ENCODE peak calls at places on chromosomes 4 and X, in five cellular contexts. One of them, this sample, is unnamed.

GRCh38 chr4:93827272-93827947 is 1.1 kb upstream of the ATOH1 start:
- DNase-seq in left cardiac atrium: no peak
- DNase-seq in cardiac fibroblast: no peak
- DNase-seq in NCI-H748 treated with DMSO at 0.1 percent for 48 hours: no peak
- DNase-seq in breast epithelium: no peak
- DNase-seq in this sample: no peak

GRCh38 chr4:5693871-5694270 is 14.5 kb downstream of the EVC2 start:
- DNase-seq in left cardiac atrium: no peak
- DNase-seq in cardiac fibroblast: no peak
- DNase-seq in NCI-H748 treated with DMSO at 0.1 percent for 48 hours: no peak
- DNase-seq in breast epithelium: no peak
- DNase-seq in this sample: no peak

GRCh38 chr4:168765726-168766125 is 244.3 kb downstream of the CBR4 start:
- DNase-seq in left cardiac atrium: peak; percentile 70
- DNase-seq in cardiac fibroblast: peak; percentile 81
- DNase-seq in NCI-H748 treated with DMSO at 0.1 percent for 48 hours: no peak
- DNase-seq in breast epithelium: no peak
- DNase-seq in this sample: no peak

GRCh38 chr4:10013722-10014121 is 7.6 kb downstream of the SLC2A9 start:
- DNase-seq in left cardiac atrium: peak; percentile 51
- DNase-seq in cardiac fibroblast: peak; percentile 57
- DNase-seq in NCI-H748 treated with DMSO at 0.1 percent for 48 hours: no peak
- DNase-seq in breast epithelium: no peak
- DNase-seq in this sample: no peak

GRCh38 chr4:1401409-1402020 is 4.7 kb downstream of the NKX1-1 start:
- DNase-seq in left cardiac atrium: no peak
- DNase-seq in cardiac fibroblast: no peak
- DNase-seq in NCI-H748 treated with DMSO at 0.1 percent for 48 hours: no peak
- DNase-seq in breast epithelium: no peak
- DNase-seq in this sample: no peak

GRCh38 chr4:137703225-137703624 is 170.9 kb upstream of the PCDH18 start:
- DNase-seq in left cardiac atrium: no peak
- DNase-seq in cardiac fibroblast: no peak
- DNase-seq in NCI-H748 treated with DMSO at 0.1 percent for 48 hours: peak; percentile 41
- DNase-seq in breast epithelium: no peak
- DNase-seq in this sample: no peak

GRCh38 chr4:93199492-93199891 is 629.1 kb upstream of the ATOH1 start:
- DNase-seq in left cardiac atrium: no peak
- DNase-seq in cardiac fibroblast: peak; percentile 24
- DNase-seq in NCI-H748 treated with DMSO at 0.1 percent for 48 hours: peak; percentile 83
- DNase-seq in breast epithelium: no peak
- DNase-seq in this sample: peak; percentile 52

GRCh38 chrX:49753691-49754090 is 57.9 kb upstream of the PAGE1 start:
- DNase-seq in left cardiac atrium: no peak
- DNase-seq in cardiac fibroblast: no peak
- DNase-seq in NCI-H748 treated with DMSO at 0.1 percent for 48 hours: no peak
- DNase-seq in breast epithelium: no peak
- DNase-seq in this sample: no peak

GRCh38 chr4:1660948-1661677 is 23.0 kb downstream of the FAM53A start:
- DNase-seq in left cardiac atrium: no peak
- DNase-seq in cardiac fibroblast: no peak
- DNase-seq in NCI-H748 treated with DMSO at 0.1 percent for 48 hours: no peak
- DNase-seq in breast epithelium: no peak
- DNase-seq in this sample: no peak

GRCh38 chrX:122579521-122579920 is 604.6 kb upstream of the GRIA3 start:
- DNase-seq in left cardiac atrium: no peak
- DNase-seq in cardiac fibroblast: peak; percentile 22
- DNase-seq in NCI-H748 treated with DMSO at 0.1 percent for 48 hours: no peak
- DNase-seq in breast epithelium: no peak
- DNase-seq in this sample: no peak

GRCh38 chr4:168679397-168680176 is 182.7 kb downstream of the PALLD start:
- DNase-seq in left cardiac atrium: no peak
- DNase-seq in cardiac fibroblast: peak; percentile 33
- DNase-seq in NCI-H748 treated with DMSO at 0.1 percent for 48 hours: no peak
- DNase-seq in breast epithelium: no peak
- DNase-seq in this sample: no peak

GRCh38 chr4:1356181-1356998 is 9.4 kb downstream of the UVSSA start:
- DNase-seq in left cardiac atrium: peak; percentile 72
- DNase-seq in cardiac fibroblast: peak; percentile 64
- DNase-seq in NCI-H748 treated with DMSO at 0.1 percent for 48 hours: no peak
- DNase-seq in breast epithelium: peak; percentile 34
- DNase-seq in this sample: peak; percentile 54

GRCh38 chr4:37243722-37244582 is 591 bp upstream of the NWD2 start:
- DNase-seq in left cardiac atrium: no peak
- DNase-seq in cardiac fibroblast: peak; percentile 20
- DNase-seq in NCI-H748 treated with DMSO at 0.1 percent for 48 hours: peak; percentile 11
- DNase-seq in breast epithelium: no peak
- DNase-seq in this sample: peak; percentile 3

GRCh38 chr4:126827669-126828068 is 805.1 kb upstream of the INTU start:
- DNase-seq in left cardiac atrium: no peak
- DNase-seq in cardiac fibroblast: no peak
- DNase-seq in NCI-H748 treated with DMSO at 0.1 percent for 48 hours: no peak
- DNase-seq in breast epithelium: no peak
- DNase-seq in this sample: no peak

GRCh38 chr4:156971623-156972369 is at the start of gene PDGFC:
- DNase-seq in left cardiac atrium: peak; percentile 75
- DNase-seq in cardiac fibroblast: peak; percentile 74
- DNase-seq in NCI-H748 treated with DMSO at 0.1 percent for 48 hours: no peak
- DNase-seq in breast epithelium: peak; percentile 53
- DNase-seq in this sample: peak; percentile 82

GRCh38 chr4:25238052-25238451 is 4.2 kb downstream of the PI4K2B start:
- DNase-seq in left cardiac atrium: no peak
- DNase-seq in cardiac fibroblast: no peak
- DNase-seq in NCI-H748 treated with DMSO at 0.1 percent for 48 hours: no peak
- DNase-seq in breast epithelium: no peak
- DNase-seq in this sample: no peak

GRCh38 chr4:75344915-75345314 is 169.3 kb downstream of the RCHY1 start:
- DNase-seq in left cardiac atrium: no peak
- DNase-seq in cardiac fibroblast: peak; percentile 92
- DNase-seq in NCI-H748 treated with DMSO at 0.1 percent for 48 hours: no peak
- DNase-seq in breast epithelium: no peak
- DNase-seq in this sample: peak; percentile 88

GRCh38 chr4:126734465-126734864 is 898.3 kb upstream of the INTU start:
- DNase-seq in left cardiac atrium: no peak
- DNase-seq in cardiac fibroblast: no peak
- DNase-seq in NCI-H748 treated with DMSO at 0.1 percent for 48 hours: no peak
- DNase-seq in breast epithelium: no peak
- DNase-seq in this sample: no peak

GRCh38 chrX:78103656-78104446 is at the start of gene PGK1:
- DNase-seq in left cardiac atrium: peak; percentile 96
- DNase-seq in cardiac fibroblast: peak; percentile 97
- DNase-seq in NCI-H748 treated with DMSO at 0.1 percent for 48 hours: peak; percentile 77
- DNase-seq in breast epithelium: peak; percentile 94
- DNase-seq in this sample: peak; percentile 97

GRCh38 chr4:140049924-140050681 is 103.9 kb downstream of the MAML3 start:
- DNase-seq in left cardiac atrium: no peak
- DNase-seq in cardiac fibroblast: peak; percentile 58
- DNase-seq in NCI-H748 treated with DMSO at 0.1 percent for 48 hours: no peak
- DNase-seq in breast epithelium: no peak
- DNase-seq in this sample: no peak

GRCh38 chr4:2805712-2806391 is 13.0 kb downstream of the SH3BP2 start:
- DNase-seq in left cardiac atrium: peak; percentile 82
- DNase-seq in cardiac fibroblast: no peak
- DNase-seq in NCI-H748 treated with DMSO at 0.1 percent for 48 hours: no peak
- DNase-seq in breast epithelium: no peak
- DNase-seq in this sample: no peak

GRCh38 chr4:4759883-4760282 is 99.6 kb upstream of the MSX1 start:
- DNase-seq in left cardiac atrium: no peak
- DNase-seq in cardiac fibroblast: no peak
- DNase-seq in NCI-H748 treated with DMSO at 0.1 percent for 48 hours: no peak
- DNase-seq in breast epithelium: no peak
- DNase-seq in this sample: no peak

GRCh38 chrX:71945435-71945834 is 34.8 kb downstream of the NHSL2 start:
- DNase-seq in left cardiac atrium: no peak
- DNase-seq in cardiac fibroblast: no peak
- DNase-seq in NCI-H748 treated with DMSO at 0.1 percent for 48 hours: no peak
- DNase-seq in breast epithelium: no peak
- DNase-seq in this sample: no peak

GRCh38 chr4:5826437-5827107 is 66.3 kb downstream of the CRMP1 start:
- DNase-seq in left cardiac atrium: no peak
- DNase-seq in cardiac fibroblast: no peak
- DNase-seq in NCI-H748 treated with DMSO at 0.1 percent for 48 hours: no peak
- DNase-seq in breast epithelium: no peak
- DNase-seq in this sample: no peak

GRCh38 chr4:12852338-12853307 is 631.5 kb downstream of the RAB28 start:
- DNase-seq in left cardiac atrium: no peak
- DNase-seq in cardiac fibroblast: peak; percentile 74
- DNase-seq in NCI-H748 treated with DMSO at 0.1 percent for 48 hours: peak; percentile 76
- DNase-seq in breast epithelium: no peak
- DNase-seq in this sample: peak; percentile 88

GRCh38 chr4:127203561-127204260 is 429.0 kb upstream of the INTU start:
- DNase-seq in left cardiac atrium: no peak
- DNase-seq in cardiac fibroblast: peak; percentile 39
- DNase-seq in NCI-H748 treated with DMSO at 0.1 percent for 48 hours: no peak
- DNase-seq in breast epithelium: no peak
- DNase-seq in this sample: peak; percentile 49

GRCh38 chrX:123201720-123202119 is 17.6 kb downstream of the GRIA3 start:
- DNase-seq in left cardiac atrium: no peak
- DNase-seq in cardiac fibroblast: peak; percentile 31
- DNase-seq in NCI-H748 treated with DMSO at 0.1 percent for 48 hours: no peak
- DNase-seq in breast epithelium: no peak
- DNase-seq in this sample: no peak

GRCh38 chrX:150360331-150360730 is 2.8 kb upstream of the MAMLD1 start:
- DNase-seq in left cardiac atrium: no peak
- DNase-seq in cardiac fibroblast: no peak
- DNase-seq in NCI-H748 treated with DMSO at 0.1 percent for 48 hours: no peak
- DNase-seq in breast epithelium: no peak
- DNase-seq in this sample: no peak

GRCh38 chrX:104987063-104987462 is 233.4 kb downstream of the TEX13A start:
- DNase-seq in left cardiac atrium: no peak
- DNase-seq in cardiac fibroblast: no peak
- DNase-seq in NCI-H748 treated with DMSO at 0.1 percent for 48 hours: no peak
- DNase-seq in breast epithelium: no peak
- DNase-seq in this sample: no peak